ENCODE peak calls at places on chromosomes 5 and 9, in eight cellular contexts. L, P, G, T, K, J, V and Z are unnamed samples.

GRCh38 chr9:69759478-69760277 is at the start of gene PTAR1:
- DNase-seq in V (peak), T (peak), K (peak), L (peak), J (peak), G (peak), P (peak), Z (peak)

GRCh38 chr5:59609501-59610265 is 283.8 kb downstream of the PDE4D start:
- DNase-seq in T (no peak), J (no peak), V (no peak), L (peak), K (no peak), G (no peak), P (no peak), Z (no peak)

GRCh38 chr9:892123-892522 is 50.6 kb downstream of the DMRT1 start:
- DNase-seq in L (no peak), K (no peak), P (no peak), G (no peak), J (no peak), V (no peak), T (no peak), Z (no peak)

GRCh38 chr5:177091232-177091631 is 4.5 kb downstream of the FGFR4 start:
- DNase-seq in T (no peak), G (no peak), P (no peak), K (no peak), L (no peak), J (no peak), V (no peak), Z (no peak)

GRCh38 chr9:126618590-126619335 is 5.0 kb downstream of the LMX1B start:
- DNase-seq in K (no peak), P (no peak), G (no peak), J (no peak), T (no peak), L (no peak), V (no peak), Z (no peak)

GRCh38 chr5:150663936-150664335 is 2.9 kb downstream of the MYOZ3 start:
- DNase-seq in J (no peak), T (no peak), P (no peak), V (no peak), L (no peak), K (no peak), G (no peak), Z (no peak)

GRCh38 chr5:132557425-132557805 is 638 bp downstream of the RAD50 start:
- DNase-seq in K (peak), L (peak), J (peak), P (no peak), T (no peak), G (peak), V (peak), Z (no peak)

GRCh38 chr5:95432779-95433178 is 41.6 kb downstream of the FAM81B start:
- DNase-seq in G (no peak), L (no peak), P (no peak), T (no peak), J (no peak), K (no peak), V (no peak), Z (no peak)

GRCh38 chr5:171706736-171707440 is 78.7 kb upstream of the SMIM23 start:
- DNase-seq in K (no peak), V (no peak), T (no peak), L (no peak), P (no peak), J (no peak), G (no peak), Z (no peak)

GRCh38 chr9:134321571-134321930 is 4.7 kb upstream of the RXRA start:
- DNase-seq in K (no peak), P (no peak), G (no peak), J (no peak), L (no peak), T (peak), V (no peak), Z (no peak)

GRCh38 chr5:178627259-178627598 is 379 bp upstream of the CLK4 start:
- DNase-seq in J (no peak), G (peak), L (no peak), V (no peak), T (no peak), K (no peak), P (no peak), Z (no peak)

GRCh38 chr9:107739601-107740082 is 250.1 kb upstream of the KLF4 start:
- DNase-seq in T (peak), P (no peak), V (no peak), G (no peak), K (no peak), J (no peak), L (no peak), Z (peak)

GRCh38 chr9:126788631-126789349 is 16.1 kb upstream of the ZBTB43 start:
- DNase-seq in T (no peak), V (no peak), G (peak), P (peak), K (peak), L (peak), J (no peak), Z (no peak)

GRCh38 chr9:82488702-82489578 is 500.4 kb downstream of the SPATA31D1 start:
- DNase-seq in T (no peak), P (peak), G (peak), J (no peak), V (no peak), K (peak), L (no peak), Z (peak)

GRCh38 chr9:127876026-127876763 is 1.3 kb downstream of the AK1 start:
- DNase-seq in K (no peak), T (no peak), L (no peak), G (no peak), P (no peak), J (no peak), V (no peak), Z (no peak)

GRCh38 chr9:73643379-73644013 is 491.8 kb downstream of the ANXA1 start:
- DNase-seq in K (peak), V (no peak), T (no peak), L (no peak), J (no peak), G (no peak), P (peak), Z (peak)

GRCh38 chr5:126234563-126235195 is 188.5 kb upstream of the GRAMD2B start:
- DNase-seq in L (no peak), T (no peak), J (peak), P (no peak), K (peak), V (no peak), G (no peak), Z (no peak)

GRCh38 chr9:70080481-70081119 is 37.0 kb downstream of the MAMDC2 start:
- DNase-seq in K (peak), J (no peak), T (no peak), V (no peak), G (peak), P (no peak), L (no peak), Z (peak)

GRCh38 chr5:61467766-61468482 is 135.9 kb downstream of the ZSWIM6 start:
- DNase-seq in K (peak), V (no peak), G (peak), L (no peak), J (no peak), P (peak), T (no peak), Z (no peak)

GRCh38 chr9:123942542-123942941 is 12.6 kb upstream of the DENND1A start:
- DNase-seq in J (no peak), K (no peak), V (no peak), P (no peak), T (no peak), L (no peak), G (no peak), Z (no peak)